ENCODE peak calls at places on chromosomes 5 and 9, in seven cellular contexts. Y is tibial nerve, B is adrenal gland, I is Peyer's patch, R is upper lobe of left lung, L is transverse colon, D is A549. Q is an unnamed sample.

GRCh38 chr9:136996361-136997281 is at the start of gene CLIC3:
- DNase-seq in Y (no peak), B (no peak), I (peak; percentile 81), R (peak; percentile 93), L (peak; percentile 75), D (peak; percentile 51), Q (no peak)

GRCh38 chr9:79395691-79396558 is 175.8 kb upstream of the TLE4 start:
- DNase-seq in Y (no peak), B (no peak), I (no peak), R (no peak), L (no peak), D (no peak), Q (no peak)

GRCh38 chr5:107979900-107980299 is 309.2 kb upstream of the EFNA5 start:
- DNase-seq in Y (no peak), B (no peak), I (no peak), R (no peak), L (no peak), D (no peak), Q (no peak)

GRCh38 chr5:74328221-74328630 is 312.3 kb downstream of the ENC1 start:
- DNase-seq in Y (no peak), B (no peak), I (no peak), R (no peak), L (no peak), D (no peak), Q (no peak)

GRCh38 chr5:15013654-15014463 is 142.3 kb upstream of the ANKH start:
- DNase-seq in Y (peak; percentile 68), B (no peak), I (no peak), R (no peak), L (no peak), D (peak; percentile 76), Q (no peak)

GRCh38 chr5:95993261-95993660 is 31.6 kb upstream of the ELL2 start:
- DNase-seq in Y (no peak), B (no peak), I (no peak), R (no peak), L (no peak), D (no peak), Q (no peak)

GRCh38 chr9:72933730-72934665 is 18.9 kb downstream of the ALDH1A1 start:
- DNase-seq in Y (no peak), B (no peak), I (no peak), R (no peak), L (no peak), D (peak; percentile 65), Q (no peak)

GRCh38 chr5:78717674-78718073 is 69.1 kb upstream of the LHFPL2 start:
- DNase-seq in Y (no peak), B (no peak), I (no peak), R (no peak), L (no peak), D (no peak), Q (no peak)

GRCh38 chr5:73938280-73938937 is 312.4 kb downstream of the ARHGEF28 start:
- DNase-seq in Y (no peak), B (no peak), I (no peak), R (no peak), L (no peak), D (peak; percentile 66), Q (no peak)

GRCh38 chr5:126848253-126848652 is 71.3 kb downstream of the LMNB1 start:
- DNase-seq in Y (no peak), B (no peak), I (no peak), R (no peak), L (no peak), D (no peak), Q (no peak)

GRCh38 chr5:73213566-73213998 is 40.6 kb downstream of the TMEM174 start:
- DNase-seq in Y (peak; percentile 84), B (no peak), I (no peak), R (no peak), L (no peak), D (peak; percentile 25), Q (no peak)

GRCh38 chr5:35598707-35599370 is 18.8 kb upstream of the SPEF2 start:
- DNase-seq in Y (no peak), B (no peak), I (no peak), R (no peak), L (peak; percentile 53), D (peak; percentile 16), Q (no peak)

GRCh38 chr5:139579-140442 is 47.8 kb downstream of the PLEKHG4B start:
- DNase-seq in Y (no peak), B (no peak), I (no peak), R (peak; percentile 78), L (no peak), D (no peak), Q (no peak)

GRCh38 chr9:97721396-97721795 is 24.3 kb upstream of the XPA start:
- DNase-seq in Y (no peak), B (no peak), I (no peak), R (no peak), L (no peak), D (no peak), Q (no peak)

GRCh38 chr9:18909140-18910018 is 123.6 kb downstream of the SAXO1 start:
- DNase-seq in Y (no peak), B (no peak), I (no peak), R (peak; percentile 33), L (no peak), D (no peak), Q (no peak)

GRCh38 chr5:146007270-146007669 is 70.9 kb downstream of the SH3RF2 start:
- DNase-seq in Y (no peak), B (peak; percentile 41), I (peak; percentile 75), R (no peak), L (no peak), D (peak; percentile 21), Q (no peak)

GRCh38 chr5:147836439-147836838 is 5.0 kb upstream of the SPINK1 start:
- DNase-seq in Y (no peak), B (no peak), I (no peak), R (no peak), L (no peak), D (no peak), Q (no peak)

GRCh38 chr5:66854429-66854828 is 258.2 kb downstream of the MAST4 start:
- DNase-seq in Y (no peak), B (no peak), I (no peak), R (no peak), L (no peak), D (no peak), Q (no peak)

DNA sequence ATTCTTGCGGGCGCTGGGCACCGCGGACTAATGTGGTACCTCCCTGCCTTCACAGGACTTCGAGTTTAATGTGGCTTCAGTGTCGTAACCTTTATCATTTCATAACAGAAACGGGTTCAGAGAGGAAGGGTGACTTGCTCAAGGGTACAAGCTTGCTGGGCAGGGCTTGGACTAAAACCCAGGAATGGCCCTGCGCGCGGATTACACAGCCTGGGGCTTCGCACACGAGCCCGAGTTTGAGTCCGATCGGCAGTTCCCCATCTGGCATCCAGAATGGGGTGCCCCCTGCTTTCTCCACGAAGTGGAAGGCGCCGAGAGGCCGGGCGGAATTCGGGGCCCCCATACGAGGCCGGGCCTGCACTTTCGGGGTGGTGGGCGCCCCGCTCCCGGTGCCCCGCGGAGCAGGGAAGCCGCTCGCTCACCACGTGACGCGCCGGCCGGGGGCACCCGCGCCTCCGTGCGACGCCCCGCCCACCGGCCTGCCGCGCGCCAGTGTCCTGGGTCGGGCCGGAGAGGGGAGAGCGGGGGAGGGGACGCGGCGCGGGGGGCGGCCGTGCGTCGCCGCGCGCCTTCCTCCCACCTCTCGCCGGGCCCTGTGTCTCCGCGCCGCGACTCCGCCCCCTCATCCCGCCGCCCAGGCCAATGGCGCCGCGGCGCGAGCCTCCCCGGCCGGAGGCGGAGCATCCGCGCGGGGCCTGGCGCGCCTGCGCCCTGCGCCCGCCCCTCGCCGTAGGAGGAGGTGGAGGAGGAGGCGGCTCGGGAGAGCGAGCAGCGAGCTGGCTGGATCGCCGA is at the start of gene SET:
- DNase-seq in Y (peak; percentile 80), B (peak; percentile 94), I (peak; percentile 98), R (peak; percentile 99), L (peak; percentile 96), D (peak; percentile 94), Q (no peak)
- TF ChIP-seq POLR2A in Y (peak; percentile 98), B (peak; percentile 96), I (peak; percentile 69), R (peak; percentile 89), L (peak; percentile 55), D (peak; percentile 71), Q (peak; percentile 99)

GRCh38 chr9:135227641-135228251 is 140.3 kb downstream of the OLFM1 start:
- DNase-seq in Y (no peak), B (no peak), I (no peak), R (no peak), L (no peak), D (no peak), Q (no peak)
- H3K9me3 ChIP-seq in Y (no peaks in the 10 kb centered on the region), B (no peaks in the 10 kb centered on the region), I (no peaks in the 10 kb centered on the region), R (no peaks in the 10 kb centered on the region), L (no peaks in the 10 kb centered on the region), D (no peaks in the 10 kb centered on the region), Q (no peaks in the 10 kb centered on the region)

GRCh38 chr9:121868611-121869010 is 217.2 kb downstream of the DAB2IP start:
- DNase-seq in Y (no peak), B (no peak), I (no peak), R (no peak), L (no peak), D (no peak), Q (no peak)
- TF ChIP-seq CTCF in Y (no peak), B (no peak), I (no peak), R (no peak), L (no peak), D (no peak), Q (no peak)

GRCh38 chr9:120923620-120924328 is 2.8 kb downstream of the TRAF1 start:
- DNase-seq in Y (no peak), B (no peak), I (peak; percentile 38), R (no peak), L (peak; percentile 0), D (no peak), Q (no peak)

GRCh38 chr9:120926397-120926928 is at the start of gene TRAF1:
- DNase-seq in Y (no peak), B (no peak), I (peak; percentile 70), R (no peak), L (no peak), D (peak; percentile 21), Q (no peak)

GRCh38 chr9:120924698-120925534 is 1.7 kb downstream of the TRAF1 start:
- DNase-seq in Y (no peak), B (no peak), I (no peak), R (no peak), L (no peak), D (no peak), Q (no peak)

GRCh38 chr9:120927125-120928014 is 774 bp upstream of the TRAF1 start:
- DNase-seq in Y (no peak), B (no peak), I (no peak), R (no peak), L (no peak), D (no peak), Q (no peak)

DNA sequence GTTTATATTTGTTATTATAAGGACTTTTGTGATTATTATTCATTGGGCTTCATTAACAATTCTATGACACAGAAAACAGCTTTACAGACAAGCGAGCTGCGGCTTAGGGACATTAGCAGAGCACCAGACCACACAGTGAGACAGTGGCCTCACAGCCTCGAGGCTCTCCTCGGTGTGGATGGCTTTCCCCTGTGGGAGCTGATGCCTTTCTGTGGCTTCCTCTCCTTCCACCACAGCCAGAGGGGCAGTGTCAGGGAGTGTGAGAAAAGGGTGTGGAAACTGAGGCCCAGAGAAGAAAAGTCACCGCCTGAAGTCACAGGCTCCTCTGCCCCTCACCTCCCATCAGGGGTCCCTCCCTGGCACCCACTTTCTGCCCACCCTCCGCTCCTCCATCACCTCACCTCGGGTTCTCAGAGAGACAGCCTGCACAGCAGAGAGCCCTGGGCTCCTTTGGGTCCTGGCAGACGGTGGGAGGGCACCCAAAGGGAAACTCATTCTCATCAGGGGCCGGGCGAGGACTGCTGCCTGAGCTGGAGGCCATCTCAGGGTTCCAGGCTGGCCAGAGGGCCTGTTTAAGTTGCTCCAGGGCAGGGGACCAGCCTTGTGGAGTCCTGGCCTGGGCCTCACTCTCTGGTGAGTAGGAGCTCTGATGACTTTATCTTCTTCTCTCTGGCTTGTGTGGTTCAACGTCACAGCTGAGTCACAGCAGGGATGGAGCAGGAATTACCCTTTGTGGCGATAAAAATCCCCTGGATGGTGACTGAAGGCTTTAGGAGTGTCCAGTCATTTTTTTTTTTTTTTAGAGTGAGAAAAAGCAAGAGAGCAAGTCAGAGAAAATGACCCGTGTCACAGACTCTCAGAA is 830 bp downstream of the TRAF1 start:
- DNase-seq in Y (no peak), B (no peak), I (peak; percentile 66), R (no peak), L (no peak), D (peak; percentile 69), Q (no peak)
- TF ChIP-seq POLR2A in Y (no peak), B (no peak), I (no peak), R (no peak), L (no peak), D (no peak), Q (no peak)

Q was measured in vagina.